ENCODE peak calls at places on chromosomes 4 and X, in four cellular contexts. One of them, this sample, is unnamed.

GRCh38 chr4:71184195-71184781 is 154.5 kb upstream of the SLC4A4 start:
- DNase-seq in transverse colon: peak; percentile 68
- DNase-seq in stomach: peak; percentile 65
- DNase-seq in A549: peak; percentile 35
- DNase-seq in this sample: no peak

GRCh38 chr4:184441461-184442392 is 32.6 kb downstream of the IRF2 start:
- DNase-seq in stomach: no peak
- DNase-seq in A549: no peak
- DNase-seq in transverse colon: no peak
- DNase-seq in this sample: peak; percentile 45

GRCh38 chr4:22338806-22339205 is 177.1 kb downstream of the ADGRA3 start:
- DNase-seq in transverse colon: no peak
- DNase-seq in A549: no peak
- DNase-seq in stomach: peak; percentile 40
- DNase-seq in this sample: no peak

GRCh38 chrX:12975999-12976558 is 1.2 kb downstream of the TMSB4X start:
- DNase-seq in transverse colon: no peak
- DNase-seq in A549: peak; percentile 55
- DNase-seq in stomach: peak; percentile 40
- DNase-seq in this sample: peak; percentile 47

GRCh38 chr4:186924723-186925122 is 201.1 kb upstream of the FAT1 start:
- DNase-seq in transverse colon: no peak
- DNase-seq in stomach: no peak
- DNase-seq in A549: no peak
- DNase-seq in this sample: no peak

GRCh38 chr4:72128741-72129140 is 96.9 kb downstream of the NPFFR2 start:
- DNase-seq in transverse colon: no peak
- DNase-seq in A549: no peak
- DNase-seq in stomach: no peak
- DNase-seq in this sample: no peak

GRCh38 chrX:136130931-136131843 is 16.1 kb upstream of the FHL1 start:
- DNase-seq in transverse colon: no peak
- DNase-seq in stomach: no peak
- DNase-seq in A549: peak; percentile 40
- DNase-seq in this sample: no peak

GRCh38 chr4:173318648-173319211 is 15.4 kb downstream of the HMGB2 start:
- DNase-seq in A549: no peak
- DNase-seq in transverse colon: no peak
- DNase-seq in stomach: no peak
- DNase-seq in this sample: no peak

GRCh38 chr4:168859888-168860694 is 150.0 kb downstream of the CBR4 start:
- DNase-seq in transverse colon: no peak
- DNase-seq in stomach: no peak
- DNase-seq in A549: no peak
- DNase-seq in this sample: no peak

GRCh38 chrX:88135735-88136134 is 611.3 kb upstream of the CPXCR1 start:
- DNase-seq in stomach: no peak
- DNase-seq in A549: no peak
- DNase-seq in transverse colon: no peak
- DNase-seq in this sample: no peak

GRCh38 chr4:128571747-128572146 is 237.8 kb upstream of the JADE1 start:
- DNase-seq in A549: peak; percentile 70
- DNase-seq in transverse colon: peak; percentile 17
- DNase-seq in stomach: no peak
- DNase-seq in this sample: peak; percentile 79

GRCh38 chr4:107261241-107261874 is 225.2 kb upstream of the DKK2 start:
- DNase-seq in transverse colon: no peak
- DNase-seq in A549: no peak
- DNase-seq in stomach: no peak
- DNase-seq in this sample: no peak

GRCh38 chr4:149831656-149832208 is 16.1 kb upstream of the IQCM start:
- DNase-seq in transverse colon: no peak
- DNase-seq in A549: no peak
- DNase-seq in stomach: no peak
- DNase-seq in this sample: no peak

GRCh38 chrX:53186363-53186762 is 38.6 kb downstream of the KDM5C start:
- DNase-seq in stomach: no peak
- DNase-seq in transverse colon: no peak
- DNase-seq in A549: no peak
- DNase-seq in this sample: no peak

GRCh38 chr4:119728692-119729593 is 100.3 kb upstream of the PDE5A start:
- DNase-seq in A549: no peak
- DNase-seq in stomach: no peak
- DNase-seq in transverse colon: no peak
- DNase-seq in this sample: no peak

GRCh38 chrX:9604111-9604907 is 139.5 kb downstream of the TBL1X start:
- DNase-seq in A549: no peak
- DNase-seq in transverse colon: no peak
- DNase-seq in stomach: no peak
- DNase-seq in this sample: peak; percentile 33

GRCh38 chrX:48045410-48046311 is 25.8 kb downstream of the ZNF630 start:
- DNase-seq in stomach: no peak
- DNase-seq in A549: no peak
- DNase-seq in transverse colon: no peak
- DNase-seq in this sample: peak; percentile 72

GRCh38 chr4:85029453-85029852 is 63.0 kb upstream of the WDFY3 start:
- DNase-seq in transverse colon: no peak
- DNase-seq in stomach: no peak
- DNase-seq in A549: no peak
- DNase-seq in this sample: no peak

GRCh38 chrX:69024931-69025330 is 140.3 kb downstream of the PJA1 start:
- DNase-seq in stomach: peak; percentile 78
- DNase-seq in transverse colon: peak; percentile 73
- DNase-seq in A549: no peak
- DNase-seq in this sample: peak; percentile 81

GRCh38 chr4:99943904-99944437 is 2.4 kb downstream of the DNAJB14 start:
- DNase-seq in transverse colon: no peak
- DNase-seq in stomach: no peak
- DNase-seq in A549: no peak
- DNase-seq in this sample: no peak

GRCh38 chrX:16870861-16871584 is 861 bp upstream of the RBBP7 start:
- DNase-seq in stomach: peak; percentile 31
- DNase-seq in transverse colon: no peak
- DNase-seq in A549: no peak
- DNase-seq in this sample: peak; percentile 26

GRCh38 chr4:136036744-136037143 is 1495.5 kb downstream of the PCDH18 start:
- DNase-seq in stomach: no peak
- DNase-seq in transverse colon: no peak
- DNase-seq in A549: no peak
- DNase-seq in this sample: no peak

GRCh38 chr4:54231419-54232150 is 2.5 kb downstream of the PDGFRA start:
- DNase-seq in stomach: no peak
- DNase-seq in A549: no peak
- DNase-seq in transverse colon: no peak
- DNase-seq in this sample: peak; percentile 81

GRCh38 chr4:184343400-184344177 is 125.9 kb upstream of the ENPP6 start:
- DNase-seq in A549: peak; percentile 89
- DNase-seq in transverse colon: peak; percentile 80
- DNase-seq in stomach: peak; percentile 77
- DNase-seq in this sample: peak; percentile 70

GRCh38 chrX:39012561-39013209 is 211.4 kb downstream of the MID1IP1 start:
- DNase-seq in transverse colon: no peak
- DNase-seq in stomach: no peak
- DNase-seq in A549: no peak
- DNase-seq in this sample: no peak

GRCh38 chr4:151951727-151952078 is 190.9 kb upstream of the GATB start:
- DNase-seq in A549: no peak
- DNase-seq in stomach: no peak
- DNase-seq in transverse colon: no peak
- DNase-seq in this sample: no peak

GRCh38 chr4:133513891-133514290 is 364.8 kb downstream of the PCDH10 start:
- DNase-seq in stomach: no peak
- DNase-seq in transverse colon: no peak
- DNase-seq in A549: no peak
- DNase-seq in this sample: no peak

GRCh38 chr4:2354760-2355159 is 63.7 kb downstream of the ZFYVE28 start:
- DNase-seq in A549: no peak
- DNase-seq in transverse colon: peak; percentile 5
- DNase-seq in stomach: no peak
- DNase-seq in this sample: no peak

GRCh38 chr4:114945616-114946015 is 167.8 kb downstream of the NDST4 start:
- DNase-seq in A549: no peak
- DNase-seq in transverse colon: no peak
- DNase-seq in stomach: no peak
- DNase-seq in this sample: no peak

GRCh38 chrX:39814391-39814790 is 283.4 kb downstream of the BCOR start:
- DNase-seq in stomach: no peak
- DNase-seq in transverse colon: peak; percentile 27
- DNase-seq in A549: no peak
- DNase-seq in this sample: no peak

GRCh38 chr4:124523816-124524215 is 188.7 kb downstream of the ANKRD50 start:
- DNase-seq in stomach: no peak
- DNase-seq in A549: no peak
- DNase-seq in transverse colon: no peak
- DNase-seq in this sample: no peak

GRCh38 chr4:121326580-121326979 is 54.2 kb downstream of the QRFPR start:
- DNase-seq in stomach: no peak
- DNase-seq in transverse colon: no peak
- DNase-seq in A549: no peak
- DNase-seq in this sample: no peak

GRCh38 chr4:5020341-5020740 is 1.1 kb upstream of the CYTL1 start:
- DNase-seq in A549: no peak
- DNase-seq in transverse colon: no peak
- DNase-seq in stomach: no peak
- DNase-seq in this sample: no peak

GRCh38 chr4:10684631-10685030 is at the start of gene CLNK:
- DNase-seq in transverse colon: no peak
- DNase-seq in A549: no peak
- DNase-seq in stomach: no peak
- DNase-seq in this sample: no peak
- H3K4me1 ChIP-seq in transverse colon: no peaks in the 10 kb centered on the region
- H3K4me1 ChIP-seq in A549: no peaks in the 10 kb centered on the region
- H3K4me1 ChIP-seq in stomach: no peaks in the 10 kb centered on the region
- H3K4me1 ChIP-seq in this sample: peaks cover 7% of the 10 kb centered on the region

GRCh38 chr4:159278399-159278798 is 175.5 kb downstream of the RAPGEF2 start:
- DNase-seq in A549: no peak
- DNase-seq in stomach: no peak
- DNase-seq in transverse colon: no peak
- DNase-seq in this sample: no peak
- TF ChIP-seq EP300 in A549: no peak
- TF ChIP-seq EP300 in stomach: no peak
- TF ChIP-seq EP300 in transverse colon: no peak
- TF ChIP-seq EP300 in this sample: no peak

DNA sequence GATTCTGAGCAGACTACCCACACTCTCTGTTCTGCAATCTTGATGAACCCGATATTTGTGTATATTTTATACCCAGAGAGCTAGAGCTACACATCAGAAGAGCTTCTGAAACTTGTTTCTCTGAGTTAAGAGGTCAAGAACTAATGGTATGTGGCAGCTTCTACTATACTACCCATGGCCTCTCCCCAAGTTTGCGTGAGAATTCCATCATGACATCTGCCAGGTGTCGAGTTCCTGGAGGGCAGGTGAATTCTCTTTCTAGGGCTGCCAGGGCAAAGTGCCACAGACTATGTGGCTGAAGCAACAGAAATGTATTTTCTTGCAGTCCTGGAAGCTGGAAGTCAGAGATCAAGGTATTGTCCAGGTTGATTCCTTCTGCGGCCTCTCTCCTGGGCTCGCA is 4.4 kb downstream of the SORCS2 start:
- DNase-seq in A549: no peak
- DNase-seq in stomach: no peak
- DNase-seq in transverse colon: no peak
- DNase-seq in this sample: no peak
- H3K4me1 ChIP-seq in A549: peaks cover 17% of the 10 kb centered on the region
- H3K4me1 ChIP-seq in stomach: peaks cover 12% of the 10 kb centered on the region
- H3K4me1 ChIP-seq in transverse colon: no peaks in the 10 kb centered on the region
- H3K4me1 ChIP-seq in this sample: peaks cover 15% of the 10 kb centered on the region

DNA sequence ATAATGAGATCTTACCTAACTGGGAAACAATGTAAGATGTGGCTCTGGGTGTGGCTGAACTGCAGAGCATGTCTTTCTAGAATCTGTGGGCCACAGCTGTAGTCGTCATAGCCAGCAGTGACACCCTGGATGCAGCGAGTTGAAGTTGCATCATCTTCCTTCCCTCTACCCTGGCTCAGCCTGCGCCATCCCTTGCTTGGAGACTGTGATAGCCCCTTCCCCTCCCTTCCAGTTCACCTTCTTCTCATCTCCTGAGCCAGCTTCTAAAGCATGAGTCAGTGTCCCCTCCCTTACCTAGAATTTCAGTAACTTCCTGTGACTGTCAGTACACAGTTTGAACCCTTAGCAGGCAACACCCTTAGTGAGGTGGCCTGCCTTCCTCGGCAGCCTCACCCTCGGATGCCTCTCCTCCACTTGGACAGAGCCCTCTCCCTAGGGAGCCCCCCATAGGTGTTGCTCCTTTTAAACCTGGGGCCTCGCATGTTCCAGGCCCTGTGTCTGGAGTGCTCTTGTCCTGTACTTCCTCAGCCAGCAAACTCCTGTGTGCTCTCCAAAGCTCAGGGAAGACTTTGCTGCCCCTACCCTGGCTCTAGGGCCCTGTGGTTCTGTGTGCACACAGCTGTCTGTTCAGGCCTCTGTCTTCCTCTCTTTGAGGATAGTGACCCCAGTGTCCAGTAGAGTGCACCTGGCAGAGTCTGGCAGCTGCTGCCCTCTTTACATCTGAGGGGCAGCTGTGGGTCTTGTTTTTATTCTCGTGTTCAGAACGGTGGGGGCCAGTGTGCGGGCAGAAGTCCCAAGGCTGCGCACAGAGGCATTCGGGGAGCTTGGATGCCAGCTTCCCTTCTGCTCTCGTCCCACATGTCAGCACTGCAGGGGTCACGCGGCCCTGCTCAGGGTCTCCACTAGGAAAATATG is 43.7 kb upstream of the TADA2B start:
- DNase-seq in stomach: no peak
- DNase-seq in transverse colon: no peak
- DNase-seq in A549: no peak
- DNase-seq in this sample: no peak
- TF ChIP-seq EP300 in stomach: no peak
- TF ChIP-seq EP300 in transverse colon: no peak
- TF ChIP-seq EP300 in A549: no peak
- TF ChIP-seq EP300 in this sample: no peak

This sample was measured in ovary.